ENCODE peak calls at places on chromosomes 12 and 14, in six cellular contexts. One of them, this sample, is unnamed.

GRCh38 chr14:100438678-100439592 is 115.8 kb downstream of the SLC25A47 start:
- DNase-seq in stomach: peak; percentile 42
- DNase-seq in A549: peak; percentile 89
- DNase-seq in mesothelial cell of epicardium: no peak
- DNase-seq in HFF-Myc: no peak
- DNase-seq in activated B cell treated with CpG ODN at 0.5 μM for 24 hours: no peak
- DNase-seq in this sample: no peak

GRCh38 chr12:83997425-83997824 is 915.2 kb downstream of the SLC6A15 start:
- DNase-seq in A549: no peak
- DNase-seq in mesothelial cell of epicardium: no peak
- DNase-seq in HFF-Myc: no peak
- DNase-seq in stomach: no peak
- DNase-seq in activated B cell treated with CpG ODN at 0.5 μM for 24 hours: no peak
- DNase-seq in this sample: no peak

GRCh38 chr12:84785281-84785680 is 127.3 kb downstream of the SLC6A15 start:
- DNase-seq in A549: no peak
- DNase-seq in mesothelial cell of epicardium: no peak
- DNase-seq in HFF-Myc: no peak
- DNase-seq in stomach: no peak
- DNase-seq in activated B cell treated with CpG ODN at 0.5 μM for 24 hours: no peak
- DNase-seq in this sample: no peak

GRCh38 chr12:85657836-85658235 is 178.4 kb downstream of the RASSF9 start:
- DNase-seq in activated B cell treated with CpG ODN at 0.5 μM for 24 hours: no peak
- DNase-seq in A549: no peak
- DNase-seq in mesothelial cell of epicardium: no peak
- DNase-seq in stomach: no peak
- DNase-seq in HFF-Myc: no peak
- DNase-seq in this sample: no peak

GRCh38 chr12:90112668-90113067 is 404.0 kb upstream of the ATP2B1 start:
- DNase-seq in stomach: no peak
- DNase-seq in activated B cell treated with CpG ODN at 0.5 μM for 24 hours: no peak
- DNase-seq in A549: no peak
- DNase-seq in HFF-Myc: no peak
- DNase-seq in mesothelial cell of epicardium: no peak
- DNase-seq in this sample: no peak

GRCh38 chr12:111270128-111270651 is 98.7 kb downstream of the PHETA1 start:
- DNase-seq in activated B cell treated with CpG ODN at 0.5 μM for 24 hours: no peak
- DNase-seq in A549: no peak
- DNase-seq in mesothelial cell of epicardium: no peak
- DNase-seq in HFF-Myc: no peak
- DNase-seq in stomach: no peak
- DNase-seq in this sample: no peak

GRCh38 chr14:24160850-24161804 is at the start of gene IRF9:
- DNase-seq in HFF-Myc: peak; percentile 94
- DNase-seq in stomach: peak; percentile 98
- DNase-seq in mesothelial cell of epicardium: peak; percentile 98
- DNase-seq in A549: peak; percentile 95
- DNase-seq in activated B cell treated with CpG ODN at 0.5 μM for 24 hours: peak; percentile 90
- DNase-seq in this sample: peak; percentile 96

GRCh38 chr12:78293039-78293686 is 462.5 kb downstream of the NAV3 start:
- DNase-seq in A549: peak; percentile 87
- DNase-seq in HFF-Myc: no peak
- DNase-seq in mesothelial cell of epicardium: no peak
- DNase-seq in stomach: no peak
- DNase-seq in activated B cell treated with CpG ODN at 0.5 μM for 24 hours: no peak
- DNase-seq in this sample: no peak

GRCh38 chr12:2282321-2282720 is 229.5 kb downstream of the CACNA1C start:
- DNase-seq in HFF-Myc: no peak
- DNase-seq in stomach: no peak
- DNase-seq in mesothelial cell of epicardium: no peak
- DNase-seq in A549: no peak
- DNase-seq in activated B cell treated with CpG ODN at 0.5 μM for 24 hours: no peak
- DNase-seq in this sample: no peak

GRCh38 chr14:53570411-53571387 is 385.9 kb downstream of the BMP4 start:
- DNase-seq in mesothelial cell of epicardium: no peak
- DNase-seq in A549: no peak
- DNase-seq in stomach: no peak
- DNase-seq in HFF-Myc: no peak
- DNase-seq in activated B cell treated with CpG ODN at 0.5 μM for 24 hours: no peak
- DNase-seq in this sample: no peak

GRCh38 chr14:51939727-51940126 is 49.6 kb upstream of the RTRAF start:
- DNase-seq in stomach: no peak
- DNase-seq in activated B cell treated with CpG ODN at 0.5 μM for 24 hours: no peak
- DNase-seq in mesothelial cell of epicardium: no peak
- DNase-seq in HFF-Myc: no peak
- DNase-seq in A549: no peak
- DNase-seq in this sample: no peak

GRCh38 chr12:122866379-122866778 is 29.5 kb downstream of the VPS37B start:
- DNase-seq in stomach: peak; percentile 71
- DNase-seq in activated B cell treated with CpG ODN at 0.5 μM for 24 hours: no peak
- DNase-seq in HFF-Myc: no peak
- DNase-seq in A549: no peak
- DNase-seq in mesothelial cell of epicardium: no peak
- DNase-seq in this sample: no peak

GRCh38 chr12:121388421-121388981 is 11.4 kb upstream of the RNF34 start:
- DNase-seq in stomach: no peak
- DNase-seq in A549: peak; percentile 32
- DNase-seq in mesothelial cell of epicardium: no peak
- DNase-seq in HFF-Myc: peak; percentile 46
- DNase-seq in activated B cell treated with CpG ODN at 0.5 μM for 24 hours: no peak
- DNase-seq in this sample: no peak

GRCh38 chr14:52355526-52355925 is 41.4 kb downstream of the PTGER2 start:
- DNase-seq in stomach: no peak
- DNase-seq in HFF-Myc: no peak
- DNase-seq in mesothelial cell of epicardium: no peak
- DNase-seq in activated B cell treated with CpG ODN at 0.5 μM for 24 hours: no peak
- DNase-seq in A549: peak; percentile 12
- DNase-seq in this sample: no peak

GRCh38 chr14:50542941-50543418 is 10.6 kb upstream of the MAP4K5 start:
- DNase-seq in mesothelial cell of epicardium: no peak
- DNase-seq in activated B cell treated with CpG ODN at 0.5 μM for 24 hours: no peak
- DNase-seq in HFF-Myc: no peak
- DNase-seq in stomach: peak; percentile 38
- DNase-seq in A549: peak; percentile 59
- DNase-seq in this sample: no peak

DNA sequence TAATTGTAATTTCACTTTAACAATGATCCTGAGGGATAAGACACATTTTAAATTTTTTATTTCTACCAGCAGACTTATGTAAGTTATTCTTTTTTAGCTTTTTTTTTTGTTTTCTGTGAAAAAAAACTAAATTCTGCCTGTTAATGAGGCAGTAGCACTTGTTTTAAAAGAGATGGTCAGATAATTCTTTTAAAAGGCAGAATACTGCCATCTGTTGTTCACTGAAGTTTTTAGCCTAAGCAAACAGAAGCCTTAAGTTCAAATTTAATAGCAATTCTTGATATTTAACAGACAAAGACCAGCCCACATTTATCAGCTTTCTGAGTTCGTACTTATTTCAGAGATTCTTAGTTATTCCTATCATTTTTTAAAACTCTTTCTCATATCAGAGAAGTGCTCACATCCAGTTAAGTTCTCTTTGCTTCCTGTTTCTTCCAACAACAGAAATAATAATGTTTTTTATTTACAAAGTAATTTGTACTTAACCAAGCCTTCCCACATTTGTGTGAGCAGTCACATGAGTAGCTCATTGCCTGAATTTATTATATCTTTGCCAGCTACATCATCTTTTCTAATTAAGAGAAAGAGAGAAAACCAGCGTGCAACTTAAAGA is 93.4 kb upstream of the SLCO1C1 start:
- DNase-seq in HFF-Myc: no peak
- DNase-seq in mesothelial cell of epicardium: no peak
- DNase-seq in stomach: no peak
- DNase-seq in A549: peak; percentile 79
- DNase-seq in activated B cell treated with CpG ODN at 0.5 μM for 24 hours: no peak
- DNase-seq in this sample: no peak
- TF ChIP-seq CTCF in HFF-Myc: peak; percentile 18
- TF ChIP-seq CTCF in mesothelial cell of epicardium: peak; percentile 34
- TF ChIP-seq CTCF in stomach: no peak
- TF ChIP-seq CTCF in A549: peak; percentile 70
- TF ChIP-seq CTCF in activated B cell treated with CpG ODN at 0.5 μM for 24 hours: no peak
- TF ChIP-seq CTCF in this sample: peak; percentile 85

DNA sequence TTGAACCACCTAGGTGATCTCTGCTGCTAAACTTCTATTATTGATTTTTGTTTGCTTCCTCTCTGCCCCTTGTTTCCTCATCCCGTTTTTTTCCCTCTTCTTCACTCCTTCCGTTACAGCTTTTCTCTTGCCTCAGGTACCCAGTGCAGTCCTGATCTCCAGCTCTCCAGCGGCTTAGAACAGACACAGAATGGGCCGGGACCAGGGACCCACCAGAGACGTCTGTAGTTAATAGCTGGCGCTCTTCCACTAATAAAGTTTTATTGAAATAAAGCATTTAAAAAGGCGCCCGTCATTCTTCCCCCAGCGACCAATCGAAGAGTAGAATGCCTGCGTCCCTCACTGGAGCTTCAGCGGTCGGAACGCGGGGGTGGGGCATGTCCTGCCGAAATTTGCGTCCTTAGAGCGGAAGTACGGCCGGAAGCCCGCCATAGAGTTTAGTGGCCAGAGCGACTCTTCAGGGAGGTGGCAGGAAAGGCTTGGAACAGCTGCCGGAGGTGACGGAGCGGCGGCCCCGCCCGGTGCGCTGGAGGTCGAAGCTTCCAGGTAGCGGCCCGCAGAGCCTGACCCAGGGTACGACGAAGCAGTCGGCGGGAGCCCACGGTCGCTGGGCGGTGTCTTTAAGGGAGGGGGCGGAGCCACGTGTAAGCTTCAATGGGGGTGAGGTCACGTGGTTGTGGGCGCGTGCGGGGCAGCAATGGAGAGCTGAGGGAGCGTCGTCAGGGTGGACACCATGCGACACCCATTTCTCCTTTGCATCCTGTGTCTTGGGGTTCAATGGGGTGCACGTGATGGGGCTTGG is at the start of gene COPS7A:
- DNase-seq in HFF-Myc: peak; percentile 97
- DNase-seq in mesothelial cell of epicardium: peak; percentile 89
- DNase-seq in A549: peak; percentile 99
- DNase-seq in stomach: peak; percentile 97
- DNase-seq in activated B cell treated with CpG ODN at 0.5 μM for 24 hours: peak; percentile 92
- DNase-seq in this sample: peak; percentile 97
- TF ChIP-seq CTCF in HFF-Myc: no peak
- TF ChIP-seq CTCF in mesothelial cell of epicardium: no peak
- TF ChIP-seq CTCF in A549: no peak
- TF ChIP-seq CTCF in stomach: no peak
- TF ChIP-seq CTCF in activated B cell treated with CpG ODN at 0.5 μM for 24 hours: no peak
- TF ChIP-seq CTCF in this sample: no peak

GRCh38 chr12:54658306-54659264 is 10.4 kb upstream of the DCD start:
- DNase-seq in A549: peak; percentile 62
- DNase-seq in HFF-Myc: peak; percentile 2
- DNase-seq in stomach: peak; percentile 72
- DNase-seq in mesothelial cell of epicardium: peak; percentile 47
- DNase-seq in activated B cell treated with CpG ODN at 0.5 μM for 24 hours: no peak
- DNase-seq in this sample: peak; percentile 43
- TF ChIP-seq CTCF in A549: peak; percentile 37
- TF ChIP-seq CTCF in HFF-Myc: peak; percentile 67
- TF ChIP-seq CTCF in stomach: no peak
- TF ChIP-seq CTCF in mesothelial cell of epicardium: peak; percentile 17
- TF ChIP-seq CTCF in activated B cell treated with CpG ODN at 0.5 μM for 24 hours: no peak
- TF ChIP-seq CTCF in this sample: peak; percentile 79

GRCh38 chr12:98179151-98179550 is 336.2 kb upstream of the TMPO start:
- DNase-seq in mesothelial cell of epicardium: no peak
- DNase-seq in activated B cell treated with CpG ODN at 0.5 μM for 24 hours: no peak
- DNase-seq in HFF-Myc: no peak
- DNase-seq in A549: no peak
- DNase-seq in stomach: no peak
- DNase-seq in this sample: no peak
- TF ChIP-seq CTCF in mesothelial cell of epicardium: no peak
- TF ChIP-seq CTCF in activated B cell treated with CpG ODN at 0.5 μM for 24 hours: no peak
- TF ChIP-seq CTCF in HFF-Myc: no peak
- TF ChIP-seq CTCF in A549: no peak
- TF ChIP-seq CTCF in stomach: no peak
- TF ChIP-seq CTCF in this sample: no peak

GRCh38 chr14:93333631-93334095 is 827 bp upstream of the BTBD7 start:
- DNase-seq in HFF-Myc: no peak
- DNase-seq in mesothelial cell of epicardium: no peak
- DNase-seq in A549: no peak
- DNase-seq in stomach: no peak
- DNase-seq in activated B cell treated with CpG ODN at 0.5 μM for 24 hours: no peak
- DNase-seq in this sample: no peak

GRCh38 chr14:93330609-93331000 is 2.2 kb downstream of the BTBD7 start:
- DNase-seq in mesothelial cell of epicardium: no peak
- DNase-seq in activated B cell treated with CpG ODN at 0.5 μM for 24 hours: no peak
- DNase-seq in HFF-Myc: no peak
- DNase-seq in stomach: no peak
- DNase-seq in A549: no peak
- DNase-seq in this sample: no peak

GRCh38 chr14:93332032-93332852 is 594 bp downstream of the BTBD7 start:
- DNase-seq in mesothelial cell of epicardium: peak; percentile 74
- DNase-seq in HFF-Myc: no peak
- DNase-seq in activated B cell treated with CpG ODN at 0.5 μM for 24 hours: no peak
- DNase-seq in A549: peak; percentile 20
- DNase-seq in stomach: peak; percentile 74
- DNase-seq in this sample: peak; percentile 68

GRCh38 chr14:93331375-93332031 is 1.3 kb downstream of the BTBD7 start:
- DNase-seq in activated B cell treated with CpG ODN at 0.5 μM for 24 hours: no peak
- DNase-seq in A549: no peak
- DNase-seq in mesothelial cell of epicardium: no peak
- DNase-seq in stomach: no peak
- DNase-seq in HFF-Myc: no peak
- DNase-seq in this sample: no peak

GRCh38 chr14:93332853-93333630 is at the start of gene BTBD7:
- DNase-seq in activated B cell treated with CpG ODN at 0.5 μM for 24 hours: peak; percentile 94
- DNase-seq in HFF-Myc: peak; percentile 84
- DNase-seq in mesothelial cell of epicardium: peak; percentile 96
- DNase-seq in stomach: peak; percentile 96
- DNase-seq in A549: peak; percentile 96
- DNase-seq in this sample: peak; percentile 95
- TF ChIP-seq CTCF in activated B cell treated with CpG ODN at 0.5 μM for 24 hours: no peak
- TF ChIP-seq CTCF in HFF-Myc: no peak
- TF ChIP-seq CTCF in mesothelial cell of epicardium: peak; percentile 16
- TF ChIP-seq CTCF in stomach: no peak
- TF ChIP-seq CTCF in A549: no peak
- TF ChIP-seq CTCF in this sample: peak; percentile 53

GRCh38 chr12:29901585-29901984 is 117.8 kb upstream of the TMTC1 start:
- DNase-seq in mesothelial cell of epicardium: no peak
- DNase-seq in A549: no peak
- DNase-seq in HFF-Myc: no peak
- DNase-seq in activated B cell treated with CpG ODN at 0.5 μM for 24 hours: no peak
- DNase-seq in stomach: no peak
- DNase-seq in this sample: no peak
- TF ChIP-seq CTCF in mesothelial cell of epicardium: no peak
- TF ChIP-seq CTCF in A549: no peak
- TF ChIP-seq CTCF in HFF-Myc: no peak
- TF ChIP-seq CTCF in activated B cell treated with CpG ODN at 0.5 μM for 24 hours: no peak
- TF ChIP-seq CTCF in stomach: no peak
- TF ChIP-seq CTCF in this sample: peak; percentile 22

This sample was measured in progenitor cell of endocrine pancreas.